ENCODE peak calls at places on chromosomes 6 and 20, in ten cellular contexts. W is A549, N is sigmoid colon, F is breast epithelium, C is H54, G is suprapubic skin, O is K562, R is GM12878, K is transverse colon, S is GM12891. Q is an unnamed sample.

GRCh38 chr6:45163952-45164766 is 164.0 kb upstream of the RUNX2 start:
- DNase-seq in R (peak; percentile 51), W (no peak), O (no peak), F (no peak), K (no peak), G (no peak), C (no peak), N (no peak), S (no peak), Q (no peak)

GRCh38 chr6:151307501-151307900 is 67.7 kb downstream of the AKAP12 start:
- DNase-seq in O (no peak), S (no peak), N (no peak), C (no peak), R (no peak), F (no peak), G (no peak), K (no peak), W (no peak), Q (no peak)

GRCh38 chr6:37406942-37407341 is 26.1 kb upstream of the CMTR1 start:
- DNase-seq in S (no peak), R (no peak), C (no peak), W (no peak), F (no peak), K (no peak), O (no peak), G (no peak), N (no peak), Q (no peak)

GRCh38 chr6:34992353-34992752 is 103.3 kb downstream of the ANKS1A start:
- DNase-seq in F (no peak), R (no peak), W (no peak), C (no peak), G (no peak), K (no peak), S (no peak), O (no peak), N (no peak), Q (no peak)

GRCh38 chr20:61288331-61288784 is 36.3 kb downstream of the CDH4 start:
- DNase-seq in F (no peak), W (no peak), G (no peak), N (no peak), O (no peak), C (no peak), K (no peak), R (no peak), S (no peak), Q (no peak)

GRCh38 chr6:31750411-31751022 is 10.7 kb downstream of the MSH5 start:
- DNase-seq in R (no peak), G (no peak), K (no peak), N (no peak), F (no peak), S (no peak), O (peak; percentile 62), W (no peak), C (no peak), Q (no peak)

GRCh38 chr20:51089272-51089671 is 66.4 kb upstream of the KCNG1 start:
- DNase-seq in S (no peak), R (no peak), N (no peak), C (no peak), K (no peak), G (no peak), F (no peak), O (no peak), W (no peak), Q (no peak)

GRCh38 chr6:14670806-14671205 is 553.2 kb downstream of the CD83 start:
- DNase-seq in R (no peak), K (no peak), W (no peak), G (no peak), F (no peak), S (no peak), C (no peak), N (no peak), O (no peak), Q (no peak)

GRCh38 chr6:112227992-112228391 is 26.4 kb downstream of the LAMA4 start:
- DNase-seq in G (no peak), S (no peak), K (no peak), N (no peak), C (no peak), W (no peak), F (no peak), O (no peak), R (no peak), Q (no peak)

GRCh38 chr6:112224088-112224487 is 30.3 kb downstream of the LAMA4 start:
- DNase-seq in G (no peak), W (no peak), R (no peak), C (no peak), N (no peak), S (no peak), O (no peak), K (no peak), F (no peak), Q (no peak)

GRCh38 chr6:112225691-112226090 is 28.7 kb downstream of the LAMA4 start:
- DNase-seq in S (no peak), R (no peak), G (no peak), W (no peak), K (no peak), O (no peak), F (no peak), N (no peak), C (no peak), Q (no peak)

GRCh38 chr6:112228480-112229332 is 25.7 kb downstream of the LAMA4 start:
- DNase-seq in G (no peak), F (no peak), K (no peak), W (no peak), C (no peak), R (no peak), O (no peak), N (no peak), S (no peak), Q (no peak)

DNA sequence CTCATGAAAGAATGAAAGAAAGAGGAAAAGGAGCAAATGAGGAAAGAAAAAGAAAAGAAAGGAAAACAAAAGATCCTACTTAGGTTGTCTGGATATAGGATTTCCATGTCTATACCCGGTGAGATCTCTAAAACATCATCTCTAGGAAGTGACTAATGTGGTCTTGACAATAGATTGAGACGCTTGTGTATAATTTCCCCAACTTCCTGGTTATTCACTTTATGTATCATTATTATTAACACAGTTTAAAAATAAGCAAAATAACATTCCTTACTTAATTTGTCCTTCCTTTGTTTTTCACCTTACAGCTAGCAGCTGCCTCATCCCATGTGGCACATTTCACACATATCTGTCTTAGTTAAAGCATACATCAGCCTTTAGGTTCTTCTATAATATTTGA is 27.0 kb downstream of the LAMA4 start:
- DNase-seq in F (no peak), N (no peak), R (no peak), W (no peak), G (no peak), S (no peak), K (no peak), O (no peak), C (no peak), Q (no peak)
- TF ChIP-seq POLR2A in F (no peak), N (no peak), R (no peak), W (no peak), G (no peak), S (no peak), K (no peak), O (no peak), C (no peak), Q (no peak)

GRCh38 chr20:17657898-17658647 is 24.0 kb downstream of the RRBP1 start:
- DNase-seq in C (no peak), G (no peak), F (no peak), O (no peak), N (peak; percentile 25), W (no peak), K (no peak), S (no peak), R (no peak), Q (no peak)

GRCh38 chr20:17660667-17661066 is 21.4 kb downstream of the RRBP1 start:
- DNase-seq in S (no peak), K (no peak), R (no peak), N (peak; percentile 32), F (no peak), C (no peak), G (no peak), W (no peak), O (peak; percentile 33), Q (no peak)

GRCh38 chr20:17659801-17660200 is 22.2 kb downstream of the RRBP1 start:
- DNase-seq in K (no peak), C (no peak), W (no peak), G (no peak), F (no peak), N (peak; percentile 30), O (no peak), R (no peak), S (no peak), Q (no peak)

GRCh38 chr20:17657079-17657825 is 24.8 kb downstream of the RRBP1 start:
- DNase-seq in G (no peak), R (no peak), O (no peak), S (no peak), C (no peak), K (no peak), W (no peak), F (no peak), N (peak; percentile 54), Q (no peak)

DNA sequence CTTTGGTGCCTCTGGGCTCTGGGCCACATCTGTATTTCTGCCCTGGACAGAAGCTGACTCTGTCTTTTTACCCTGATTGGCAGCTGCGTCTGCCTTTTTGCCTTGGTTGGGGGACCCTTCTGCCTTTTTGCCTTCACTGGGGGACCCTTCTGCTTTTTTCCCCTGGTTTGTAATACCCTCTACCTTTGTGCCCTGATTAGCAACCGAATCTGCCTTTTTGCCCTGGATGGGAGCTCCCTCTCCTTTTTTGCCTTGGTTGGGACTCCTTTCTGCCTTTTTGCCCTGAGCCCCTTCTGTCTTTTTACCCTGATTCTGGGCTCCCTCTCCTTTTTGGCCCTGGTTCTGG is 23.4 kb downstream of the RRBP1 start:
- DNase-seq in N (peak; percentile 17), W (no peak), K (no peak), C (no peak), R (no peak), O (no peak), G (no peak), F (no peak), S (no peak), Q (no peak)
- TF ChIP-seq POLR2A in N (no peak), W (no peak), K (no peak), C (no peak), R (no peak), O (no peak), G (no peak), F (no peak), S (no peak), Q (no peak)

GRCh38 chr20:19785886-19786285 is 27.8 kb downstream of the RIN2 start:
- DNase-seq in N (no peak), O (no peak), C (no peak), K (no peak), S (no peak), W (no peak), R (no peak), F (no peak), G (no peak), Q (no peak)

GRCh38 chr20:19783966-19784401 is 25.9 kb downstream of the RIN2 start:
- DNase-seq in W (no peak), N (peak; percentile 57), O (no peak), R (no peak), F (peak; percentile 89), S (no peak), K (no peak), G (no peak), C (no peak), Q (no peak)

GRCh38 chr20:19786311-19786710 is 28.3 kb downstream of the RIN2 start:
- DNase-seq in C (no peak), W (no peak), F (no peak), R (no peak), N (peak; percentile 63), K (peak; percentile 59), S (no peak), O (no peak), G (no peak), Q (no peak)

GRCh38 chr20:19785173-19785799 is 27.2 kb downstream of the RIN2 start:
- DNase-seq in W (no peak), O (no peak), K (no peak), N (peak; percentile 27), F (no peak), G (no peak), C (no peak), R (no peak), S (no peak), Q (no peak)

GRCh38 chr20:19784511-19785172 is 26.6 kb downstream of the RIN2 start:
- DNase-seq in F (peak; percentile 59), O (peak; percentile 52), G (no peak), S (peak; percentile 14), W (peak; percentile 68), K (peak; percentile 36), C (peak; percentile 53), N (peak; percentile 78), R (peak; percentile 9), Q (peak; percentile 63)
- TF ChIP-seq POLR2A in F (no peak), O (no peak), G (no peak), S (no peak), W (peak; percentile 21), K (no peak), C (no peak), N (no peak), R (no peak), Q (no peak)

GRCh38 chr6:116682334-116682712 is 1.3 kb downstream of the KPNA5 start:
- DNase-seq in F (no peak), W (no peak), C (no peak), N (no peak), S (no peak), K (no peak), R (peak; percentile 27), O (peak; percentile 40), G (no peak), Q (peak; percentile 26)

GRCh38 chr6:116676021-116676420 is 5.0 kb upstream of the KPNA5 start:
- DNase-seq in F (no peak), R (no peak), C (no peak), G (no peak), S (no peak), K (no peak), N (no peak), W (no peak), O (no peak), Q (no peak)

GRCh38 chr6:116685437-116685993 is 4.5 kb downstream of the KPNA5 start:
- DNase-seq in C (no peak), N (no peak), W (no peak), F (no peak), S (no peak), R (no peak), K (no peak), O (no peak), G (no peak), Q (no peak)

DNA sequence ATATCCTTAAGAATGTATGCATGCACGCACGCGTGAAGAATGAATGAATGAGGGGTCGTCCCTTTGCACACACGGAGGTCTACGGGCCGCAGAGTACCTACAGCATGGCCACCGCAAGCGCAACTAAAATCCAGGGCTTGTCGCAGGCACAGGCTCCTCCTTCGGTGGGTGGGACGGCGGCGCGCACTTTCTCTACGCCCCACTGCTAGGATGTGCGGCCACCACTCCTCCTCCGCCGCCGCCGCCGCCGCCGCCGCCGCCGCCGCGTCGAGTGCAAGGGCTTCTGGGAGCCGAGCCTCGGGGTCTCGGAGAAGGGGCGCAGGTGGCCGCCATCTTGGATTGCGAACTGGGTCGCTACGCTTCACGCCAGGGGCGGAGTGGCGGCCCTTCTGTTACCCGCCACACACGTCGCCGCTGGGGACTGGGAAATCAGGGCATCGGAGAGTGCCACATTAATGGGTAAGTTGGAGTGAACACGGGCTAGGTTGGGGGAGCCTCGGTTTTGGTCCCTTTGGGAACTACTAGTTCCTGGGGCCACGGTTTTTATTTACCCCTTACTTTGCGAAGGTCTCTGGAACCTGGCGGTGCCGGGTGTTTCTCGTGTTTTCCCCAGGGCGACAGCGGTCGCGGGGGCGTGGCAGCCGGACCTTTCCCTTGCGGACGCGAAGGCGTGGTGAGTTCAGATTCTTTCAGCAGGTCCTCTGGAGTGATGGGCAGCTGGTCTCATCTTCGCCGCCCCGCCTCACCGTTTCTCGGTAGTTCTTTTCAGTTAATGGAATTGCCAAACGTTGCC is at the start of gene KPNA5:
- DNase-seq in S (peak; percentile 74), R (peak; percentile 69), C (peak; percentile 54), K (peak; percentile 93), N (peak; percentile 94), F (peak; percentile 86), O (peak; percentile 96), G (peak; percentile 95), W (peak; percentile 70), Q (peak; percentile 90)
- TF ChIP-seq POLR2A in S (peak; percentile 96), R (peak; percentile 96), C (peak; percentile 90), K (peak; percentile 58), N (peak; percentile 32), F (peak; percentile 14), O (peak; percentile 95), G (no peak), W (peak; percentile 97), Q (peak; percentile 76)